ENCODE peak calls at places on chromosome 1, in eight cellular contexts. N is lower lobe of right lung, O is breast epithelium, R is adrenal gland, C is upper lobe of right lung, K is prostate gland, T is ascending aorta, H is fibroblast of lung. D is an unnamed sample. For H3K27me3 and H3K4me1, the result is how much of the 10 kb centered on the place peaks cover.

GRCh38 chr1:239274242-239274830 is 112.0 kb upstream of the CHRM3 start:
- DNase-seq in R (no peak), N (no peak), K (no peak), O (no peak), C (no peak), T (no peak), H (no peak), D (no peak)

GRCh38 chr1:73820843-73821242 is 377.1 kb downstream of the LRRIQ3 start:
- DNase-seq in N (no peak), O (no peak), T (no peak), K (no peak), C (no peak), R (no peak), H (no peak), D (no peak)

GRCh38 chr1:172390620-172391491 is 29.6 kb upstream of the C1orf105 start:
- DNase-seq in C (no peak), R (peak), O (no peak), H (no peak), K (no peak), N (no peak), T (no peak), D (no peak)

GRCh38 chr1:24992761-24993211 is 62.7 kb upstream of the RUNX3 start:
- DNase-seq in R (no peak), K (no peak), T (no peak), C (no peak), N (no peak), O (no peak), H (no peak), D (no peak)

GRCh38 chr1:173963477-173963876 is 46.4 kb upstream of the SERPINC1 start:
- DNase-seq in R (no peak), T (no peak), K (no peak), N (no peak), H (no peak), O (no peak), C (no peak), D (no peak)

GRCh38 chr1:99277066-99277465 is 12.8 kb downstream of the PLPPR4 start:
- DNase-seq in R (no peak), N (no peak), K (no peak), T (no peak), H (no peak), C (no peak), O (no peak), D (no peak)

GRCh38 chr1:91585502-91585901 is 84.9 kb downstream of the CDC7 start:
- DNase-seq in C (no peak), T (no peak), H (no peak), K (no peak), N (no peak), O (no peak), R (no peak), D (no peak)

GRCh38 chr1:79293611-79294010 is 287.1 kb upstream of the ADGRL4 start:
- DNase-seq in T (no peak), K (no peak), C (no peak), H (peak), N (no peak), O (no peak), R (no peak), D (no peak)

GRCh38 chr1:211609120-211610024 is 30.4 kb upstream of the SLC30A1 start:
- DNase-seq in H (peak), O (no peak), T (no peak), K (no peak), N (no peak), C (no peak), R (peak), D (no peak)

GRCh38 chr1:192887426-192887825 is 78.6 kb downstream of the RGS2 start:
- DNase-seq in H (no peak), R (no peak), T (no peak), K (no peak), N (no peak), C (no peak), O (no peak), D (no peak)

GRCh38 chr1:42946120-42947009 is 12.3 kb downstream of the SLC2A1 start:
- DNase-seq in K (peak), O (no peak), H (no peak), T (no peak), C (no peak), R (no peak), N (no peak), D (no peak)
- H3K4me3 ChIP-seq in K (no peak), O (no peak), H (no peak), T (no peak), C (no peak), R (no peak), N (no peak), D (peak)

GRCh38 chr1:204587621-204588020 is 71.4 kb downstream of the MDM4 start:
- DNase-seq in C (peak), H (no peak), O (no peak), T (no peak), R (no peak), K (no peak), N (no peak), D (no peak)
- H3K27me3 ChIP-seq in C (under half), H (under half), O (under half), T (under half), R (under half), K (under half), N (under half), D (under half)

GRCh38 chr1:178061632-178062031 is 32.3 kb upstream of the RASAL2 start:
- DNase-seq in C (no peak), K (no peak), O (no peak), N (no peak), H (no peak), T (no peak), R (no peak), D (no peak)
- H3K4me1 ChIP-seq in C (under half), K (under half), O (under half), N (under half), H (under half), T (under half), R (under half), D (under half)

GRCh38 chr1:201260236-201260591 is 23.1 kb upstream of the PKP1 start:
- DNase-seq in T (no peak), K (no peak), C (no peak), H (no peak), N (no peak), O (peak), R (no peak), D (no peak)
- H3K4me3 ChIP-seq in T (no peak), K (no peak), C (no peak), H (no peak), N (peak), O (no peak), R (no peak), D (no peak)